ENCODE peak calls at places on chromosome 3, in nine cellular contexts. V, Y, P, J, S, E, D, C and B are unnamed samples.

GRCh38 chr3:68666409-68667193 is 265.7 kb downstream of the TAFA4 start:
- DNase-seq in J (no peak), E (no peak), S (no peak), V (no peak), Y (peak), D (no peak), P (no peak), C (peak), B (no peak)

GRCh38 chr3:150135321-150135721 is 164.6 kb upstream of the PFN2 start:
- DNase-seq in S (no peak), V (no peak), C (no peak), P (no peak), J (no peak), E (no peak), Y (no peak), D (no peak), B (no peak)

GRCh38 chr3:107710851-107711250 is 188.1 kb downstream of the BBX start:
- DNase-seq in P (peak), Y (no peak), S (no peak), D (no peak), E (no peak), C (peak), V (no peak), J (peak), B (no peak)

GRCh38 chr3:141709126-141709770 is 28.9 kb upstream of the RNF7 start:
- DNase-seq in J (no peak), D (no peak), V (no peak), P (no peak), S (no peak), E (no peak), C (no peak), Y (no peak), B (no peak)

GRCh38 chr3:146577662-146578061 is 27.5 kb downstream of the PLSCR5 start:
- DNase-seq in J (no peak), D (peak), V (no peak), E (no peak), S (no peak), Y (peak), C (peak), P (no peak), B (no peak)

GRCh38 chr3:143170676-143171075 is 51.1 kb downstream of the CHST2 start:
- DNase-seq in J (no peak), S (no peak), E (no peak), C (peak), Y (no peak), D (no peak), V (no peak), P (no peak), B (no peak)

GRCh38 chr3:142645236-142645793 is 49.1 kb downstream of the PLS1 start:
- DNase-seq in Y (no peak), C (peak), J (peak), V (no peak), E (no peak), P (no peak), D (no peak), S (no peak), B (no peak)

GRCh38 chr3:183116051-183116614 is 16.8 kb upstream of the MCCC1 start:
- DNase-seq in P (no peak), S (no peak), D (peak), J (peak), V (peak), Y (peak), E (no peak), C (peak), B (no peak)

GRCh38 chr3:187025656-187026320 is 95.5 kb downstream of the ST6GAL1 start:
- DNase-seq in Y (no peak), E (no peak), C (no peak), D (no peak), J (no peak), S (no peak), V (no peak), P (no peak), B (no peak)

GRCh38 chr3:99895706-99896441 is 78.2 kb downstream of the CMSS1 start:
- DNase-seq in P (no peak), C (peak), D (no peak), S (no peak), J (peak), E (no peak), Y (no peak), V (no peak), B (no peak)

GRCh38 chr3:10322355-10322715 is 1.4 kb upstream of the SEC13 start:
- DNase-seq in S (no peak), E (no peak), C (peak), D (no peak), Y (no peak), V (no peak), J (peak), P (no peak), B (no peak)

GRCh38 chr3:23052230-23053019 is 150.7 kb upstream of the UBE2E2 start:
- DNase-seq in J (no peak), E (no peak), V (peak), D (no peak), C (no peak), S (no peak), P (no peak), Y (no peak), B (no peak)

GRCh38 chr3:23304424-23304823 is 101.3 kb downstream of the UBE2E2 start:
- DNase-seq in Y (no peak), C (no peak), J (no peak), P (no peak), E (no peak), V (no peak), S (no peak), D (no peak), B (no peak)

GRCh38 chr3:114942773-114943172 is 204.3 kb downstream of the ZBTB20 start:
- DNase-seq in V (no peak), C (no peak), J (no peak), Y (no peak), S (no peak), D (no peak), E (no peak), P (no peak), B (no peak)

GRCh38 chr3:136068708-136069107 is 103.2 kb downstream of the PPP2R3A start:
- DNase-seq in S (no peak), D (no peak), P (no peak), C (no peak), E (no peak), V (no peak), Y (no peak), J (no peak), B (no peak)

GRCh38 chr3:117788086-117788485 is 1078.5 kb downstream of the TUSC7 start:
- DNase-seq in C (no peak), D (no peak), P (no peak), V (no peak), Y (no peak), S (no peak), E (no peak), J (no peak), B (no peak)

GRCh38 chr3:157127831-157128767 is 31.8 kb downstream of the CCNL1 start:
- DNase-seq in C (peak), J (peak), Y (peak), S (peak), V (no peak), D (no peak), E (no peak), P (no peak), B (peak)

GRCh38 chr3:54358327-54358726 is 236.0 kb downstream of the CACNA2D3 start:
- DNase-seq in V (no peak), P (peak), E (peak), C (no peak), S (no peak), J (no peak), Y (no peak), D (no peak), B (peak)

GRCh38 chr3:25610779-25611178 is 53.9 kb downstream of the TOP2B start:
- DNase-seq in Y (no peak), V (no peak), S (no peak), J (no peak), C (no peak), E (no peak), D (no peak), P (no peak), B (no peak)

GRCh38 chr3:1439395-1439794 is 346.6 kb downstream of the CNTN6 start:
- DNase-seq in P (no peak), V (peak), C (no peak), D (peak), E (no peak), Y (no peak), J (no peak), S (no peak), B (no peak)

GRCh38 chr3:69370945-69371301 is 15.0 kb downstream of the FRMD4B start:
- DNase-seq in P (no peak), E (no peak), J (no peak), C (peak), Y (no peak), S (no peak), D (no peak), V (no peak), B (no peak)

GRCh38 chr3:27960133-27960532 is 238.0 kb upstream of the EOMES start:
- DNase-seq in E (no peak), S (no peak), J (no peak), Y (no peak), V (no peak), P (no peak), C (peak), D (no peak), B (no peak)

GRCh38 chr3:13093687-13094086 is 20.5 kb upstream of the IQSEC1 start:
- DNase-seq in E (no peak), V (no peak), S (no peak), D (no peak), P (no peak), C (no peak), J (no peak), Y (no peak), B (no peak)

GRCh38 chr3:176941674-176942073 is 255.6 kb downstream of the TBL1XR1 start:
- DNase-seq in P (no peak), E (no peak), Y (no peak), D (no peak), C (no peak), S (no peak), V (no peak), J (no peak), B (no peak)

GRCh38 chr3:38925351-38925750 is 109.3 kb upstream of the SCN10A start:
- DNase-seq in P (no peak), E (no peak), D (no peak), J (no peak), S (no peak), C (peak), Y (no peak), V (no peak), B (no peak)

GRCh38 chr3:55595420-55595819 is 108.3 kb upstream of the WNT5A start:
- DNase-seq in J (no peak), Y (no peak), E (no peak), C (no peak), S (no peak), P (no peak), D (no peak), V (no peak), B (no peak)

GRCh38 chr3:55588120-55588765 is 101.1 kb upstream of the WNT5A start:
- DNase-seq in V (no peak), D (no peak), C (no peak), P (no peak), S (no peak), Y (no peak), E (no peak), J (no peak), B (no peak)

GRCh38 chr3:55592572-55592971 is 105.5 kb upstream of the WNT5A start:
- DNase-seq in S (no peak), V (no peak), E (no peak), J (no peak), P (no peak), D (no peak), C (peak), Y (no peak), B (no peak)

GRCh38 chr3:55596212-55596611 is 109.1 kb upstream of the WNT5A start:
- DNase-seq in E (no peak), S (no peak), J (no peak), P (no peak), D (no peak), C (no peak), Y (no peak), V (no peak), B (no peak)

GRCh38 chr3:55591893-55592292 is 104.8 kb upstream of the WNT5A start:
- DNase-seq in Y (no peak), V (no peak), J (no peak), P (no peak), C (no peak), S (no peak), E (no peak), D (no peak), B (no peak)
- H3K27ac ChIP-seq in Y (no peak), V (no peak), J (no peak), P (no peak), C (no peak), S (no peak), E (no peak), D (peak), B (no peak)

GRCh38 chr3:42682301-42683070 is 2.9 kb upstream of the KLHL40 start:
- DNase-seq in C (no peak), Y (no peak), S (no peak), E (peak), V (no peak), J (no peak), P (no peak), D (no peak), B (peak)
- H3K27ac ChIP-seq in C (no peak), Y (no peak), S (no peak), E (no peak), V (no peak), J (no peak), P (no peak), D (no peak), B (peak)

GRCh38 chr3:72821170-72821781 is 27.0 kb downstream of the SHQ1 start:
- DNase-seq in J (no peak), D (peak), Y (no peak), C (peak), P (peak), E (no peak), S (no peak), V (no peak), B (peak)
- H3K27ac ChIP-seq in J (no peak), D (peak), Y (no peak), C (no peak), P (no peak), E (no peak), S (no peak), V (no peak), B (peak)

DNA sequence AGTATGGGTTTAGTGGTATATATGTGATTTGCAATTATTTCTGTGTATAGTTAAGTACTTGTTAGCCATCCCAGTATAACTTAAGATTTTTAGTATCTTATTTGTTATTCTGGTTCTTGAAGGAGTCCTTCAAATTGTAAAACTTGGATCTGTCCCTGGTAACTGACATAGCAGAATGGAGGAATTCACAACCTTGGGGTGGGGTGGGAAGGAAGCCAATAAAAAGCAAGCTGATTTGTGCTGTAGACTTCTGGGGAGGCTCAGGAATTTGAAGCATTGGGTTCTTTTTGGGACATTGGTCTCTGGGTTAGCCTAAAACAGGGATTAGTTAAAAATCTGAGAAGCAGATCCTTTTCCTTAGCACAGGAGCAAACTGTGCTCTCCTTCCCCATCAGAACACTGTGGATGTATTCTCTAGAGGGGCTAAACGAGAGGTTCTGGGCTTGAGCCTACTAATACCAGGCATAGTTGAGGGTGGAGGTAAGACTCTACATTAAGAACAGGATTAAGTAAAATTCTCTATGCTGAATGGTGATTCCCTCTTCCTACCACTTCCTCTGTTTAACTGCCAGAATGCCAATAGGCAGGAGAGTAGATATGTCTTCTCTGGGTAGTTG is 42.2 kb downstream of the GMPS start:
- DNase-seq in P (no peak), D (no peak), E (no peak), Y (no peak), C (no peak), V (no peak), S (no peak), J (no peak), B (no peak)
- H3K27ac ChIP-seq in P (no peak), D (no peak), E (no peak), Y (no peak), C (no peak), V (no peak), S (no peak), J (no peak), B (no peak)

GRCh38 chr3:172679599-172679998 is 31.3 kb downstream of the NCEH1 start:
- DNase-seq in V (no peak), D (no peak), E (no peak), P (no peak), J (no peak), S (no peak), Y (no peak), C (no peak), B (no peak)

GRCh38 chr3:172676208-172676920 is 34.5 kb downstream of the NCEH1 start:
- DNase-seq in D (no peak), V (no peak), P (no peak), C (no peak), E (no peak), S (no peak), J (no peak), Y (no peak), B (no peak)

GRCh38 chr3:172675371-172676193 is 35.3 kb downstream of the NCEH1 start:
- DNase-seq in D (no peak), E (no peak), J (no peak), Y (peak), P (no peak), C (peak), S (no peak), V (no peak), B (no peak)

GRCh38 chr3:172680684-172681083 is 30.2 kb downstream of the NCEH1 start:
- DNase-seq in C (no peak), J (no peak), D (no peak), E (no peak), V (no peak), P (no peak), Y (no peak), S (no peak), B (no peak)

DNA sequence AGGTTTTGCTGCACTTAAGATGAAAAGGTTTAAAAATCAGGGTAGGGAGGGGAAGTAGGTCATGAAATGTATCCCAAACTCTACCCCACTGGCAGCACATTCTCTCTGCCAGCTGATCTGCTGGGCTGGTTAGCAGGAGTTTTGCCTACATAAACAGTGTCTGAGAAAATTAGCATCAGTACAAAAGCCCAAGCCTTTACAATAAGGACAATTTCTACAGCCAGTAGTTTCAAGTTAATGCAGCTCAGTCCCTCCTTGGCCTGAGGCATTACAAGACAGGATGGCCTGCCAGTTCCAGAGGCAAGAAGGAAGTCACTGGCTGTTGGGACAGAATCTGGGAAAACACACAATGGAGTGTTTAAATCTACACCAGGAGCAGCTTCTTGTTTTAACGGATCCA is 32.8 kb downstream of the NCEH1 start:
- DNase-seq in S (no peak), D (no peak), E (no peak), Y (no peak), C (no peak), V (no peak), P (no peak), J (no peak), B (no peak)
- H3K27ac ChIP-seq in S (no peak), D (no peak), E (peak), Y (no peak), C (no peak), V (no peak), P (peak), J (peak), B (peak)

DNA sequence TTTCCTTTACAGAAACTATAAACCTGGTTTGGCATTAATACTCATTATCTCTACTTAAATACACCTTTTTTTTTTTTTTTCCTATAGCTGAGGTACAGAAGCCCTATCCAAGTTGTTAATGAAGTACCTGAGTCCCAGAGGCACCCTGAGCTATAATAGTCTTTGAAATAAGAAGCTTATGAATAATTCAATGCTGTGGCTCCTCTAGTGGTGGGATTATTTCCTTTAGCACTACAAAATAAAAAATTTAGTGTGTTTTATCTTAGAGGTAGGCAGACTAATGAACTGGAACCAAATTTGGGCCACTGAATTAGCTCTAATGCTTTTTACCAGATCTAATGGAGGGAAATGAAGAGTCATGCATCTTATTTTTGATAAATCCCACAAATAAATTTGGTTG is 611.9 kb downstream of the EDEM1 start:
- DNase-seq in S (no peak), Y (no peak), C (no peak), V (no peak), J (no peak), D (no peak), E (no peak), P (no peak), B (no peak)
- H3K27ac ChIP-seq in S (no peak), Y (no peak), C (no peak), V (no peak), J (no peak), D (no peak), E (no peak), P (no peak), B (no peak)

DNA sequence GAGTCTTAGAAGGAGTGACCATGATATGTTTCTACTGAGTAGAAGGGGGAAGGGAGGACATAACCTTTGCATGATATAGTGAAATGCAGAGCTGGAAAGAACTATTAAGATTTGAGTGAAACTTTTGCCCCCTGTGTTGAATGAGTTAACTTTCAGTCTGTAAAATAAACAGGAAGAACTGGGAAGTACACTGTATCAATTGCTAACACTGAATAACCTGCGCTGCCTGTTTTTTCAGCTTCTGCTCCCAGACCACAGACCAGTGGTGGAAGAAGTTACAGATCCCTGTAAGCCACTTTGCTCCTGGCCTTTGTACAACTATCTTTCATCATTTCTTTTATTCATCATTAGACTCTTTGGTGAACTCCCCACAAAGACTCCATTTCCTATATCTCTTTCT is 3.6 kb upstream of the LRCH3 start:
- DNase-seq in D (no peak), V (no peak), S (no peak), J (no peak), C (no peak), Y (no peak), P (no peak), E (no peak), B (no peak)
- H3K27ac ChIP-seq in D (no peak), V (no peak), S (no peak), J (no peak), C (no peak), Y (no peak), P (peak), E (no peak), B (no peak)

GRCh38 chr3:70861855-70862254 is 549.4 kb upstream of the MDFIC2 start:
- DNase-seq in V (no peak), D (no peak), J (no peak), P (no peak), C (peak), E (no peak), Y (no peak), S (no peak), B (peak)
- H3K27ac ChIP-seq in V (no peak), D (no peak), J (no peak), P (peak), C (no peak), E (no peak), Y (no peak), S (no peak), B (peak)

DNA sequence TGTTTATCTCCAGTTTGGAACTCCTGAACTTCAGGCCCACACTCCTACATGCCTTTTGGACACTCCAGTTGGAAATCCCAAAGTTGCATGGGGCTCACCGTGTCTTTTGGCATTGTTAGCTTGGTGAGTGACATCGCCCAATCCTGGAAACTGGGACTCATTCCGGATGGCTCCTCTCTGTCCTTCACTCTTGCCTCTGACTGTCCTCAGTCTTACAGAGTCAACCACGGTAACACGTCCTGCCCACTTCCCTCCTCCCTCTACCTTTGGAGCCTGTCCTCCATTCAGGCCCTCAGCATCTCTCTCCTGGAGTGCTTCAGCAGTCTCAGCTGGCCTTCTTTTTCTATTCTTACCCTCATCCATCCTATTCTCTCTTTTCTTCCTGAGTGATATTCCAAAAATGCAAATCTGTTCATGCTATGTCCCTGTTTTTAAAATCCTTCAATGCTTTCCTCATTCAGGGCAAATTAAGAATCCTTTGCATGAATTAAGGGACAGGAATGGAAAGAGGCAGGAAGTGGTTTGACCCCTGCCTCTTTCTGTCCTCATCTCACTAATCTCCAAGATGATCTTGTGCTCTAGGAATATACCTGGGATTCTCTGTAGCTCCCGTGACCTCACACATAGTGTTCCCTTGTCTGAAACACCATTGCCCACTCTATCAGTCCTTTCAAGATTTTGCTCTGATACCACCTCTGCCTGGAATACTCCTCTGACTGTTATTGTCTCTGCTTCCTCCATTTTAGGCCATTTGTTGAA is 42.5 kb downstream of the LPP start:
- DNase-seq in D (no peak), Y (no peak), C (no peak), S (no peak), J (no peak), P (no peak), V (no peak), E (no peak), B (no peak)
- H3K27ac ChIP-seq in D (peak), Y (peak), C (no peak), S (no peak), J (no peak), P (peak), V (no peak), E (no peak), B (peak)